ENCODE peak calls at places on chromosomes 2 and 18, in ten cellular contexts. D is T-cell; B is psoas muscle; A is GM13976; P is M059J; F is aorta; V is sciatic nerve; O is G401; R is activated T-helper 1 cell treated with anti-CD3 and anti-CD28 coated beads, Interleukin-2, amount 50 U/mL, for 16 hours; T is AG08396. L is an unnamed sample.

GRCh38 chr2:52327641-52328040 is 1295.7 kb upstream of the NRXN1 start:
- DNase-seq in A (no peak), T (no peak), B (no peak), F (no peak), O (no peak), D (no peak), V (no peak), P (no peak), R (no peak), L (no peak)

GRCh38 chr2:190088917-190089316 is 26.4 kb upstream of the MSTN start:
- DNase-seq in B (peak; percentile 19), F (no peak), R (no peak), A (peak; percentile 34), O (peak; percentile 53), T (peak; percentile 32), P (peak; percentile 67), V (peak; percentile 59), D (peak; percentile 19), L (no peak)

GRCh38 chr18:58682429-58683069 is 11.3 kb downstream of the MALT1 start:
- DNase-seq in P (peak; percentile 97), T (peak; percentile 69), A (no peak), R (no peak), B (peak; percentile 35), F (peak; percentile 65), D (no peak), V (peak; percentile 66), O (peak; percentile 12), L (peak; percentile 63)

GRCh38 chr2:142693171-142693950 is 184.1 kb upstream of the KYNU start:
- DNase-seq in R (no peak), F (no peak), B (no peak), D (no peak), O (no peak), A (no peak), V (no peak), T (no peak), P (peak; percentile 6), L (no peak)

GRCh38 chr2:184654945-184655344 is 56.6 kb downstream of the ZNF804A start:
- DNase-seq in P (peak; percentile 43), T (peak; percentile 56), R (no peak), B (no peak), F (no peak), V (no peak), A (no peak), O (no peak), D (no peak), L (no peak)

GRCh38 chr2:182055993-182056392 is 70.3 kb downstream of the PPP1R1C start:
- DNase-seq in R (no peak), T (no peak), D (no peak), P (no peak), O (no peak), F (no peak), B (no peak), A (no peak), V (no peak), L (no peak)

GRCh38 chr18:46416706-46417638 is 240.0 kb downstream of the LOXHD1 start:
- DNase-seq in P (peak; percentile 43), R (no peak), O (no peak), A (no peak), T (no peak), D (no peak), V (no peak), F (no peak), B (no peak), L (no peak)

GRCh38 chr2:64288321-64288931 is 144.2 kb upstream of the PELI1 start:
- DNase-seq in P (peak; percentile 7), A (no peak), O (no peak), B (no peak), T (peak; percentile 55), F (no peak), V (no peak), R (no peak), D (no peak), L (no peak)

GRCh38 chr2:156329922-156330726 is 2.4 kb downstream of the NR4A2 start:
- DNase-seq in B (no peak), O (peak; percentile 14), R (no peak), T (no peak), F (peak; percentile 37), V (peak; percentile 57), A (peak; percentile 22), P (no peak), D (no peak), L (no peak)

GRCh38 chr2:79630060-79630459 is 117.2 kb downstream of the CTNNA2 start:
- DNase-seq in T (no peak), V (no peak), P (peak; percentile 6), F (no peak), B (no peak), R (no peak), D (no peak), O (no peak), A (no peak), L (no peak)

GRCh38 chr18:23719634-23720201 is 30.5 kb downstream of the LAMA3 start:
- DNase-seq in O (no peak), F (peak; percentile 65), P (peak; percentile 99), D (no peak), A (no peak), T (peak; percentile 88), B (peak; percentile 28), R (no peak), V (no peak), L (no peak)

GRCh38 chr18:42936289-42936688 is 179.2 kb downstream of the RIT2 start:
- DNase-seq in P (no peak), T (no peak), R (no peak), O (no peak), A (no peak), D (no peak), F (no peak), B (no peak), V (no peak), L (no peak)

GRCh38 chr2:147082850-147083522 is 761.8 kb upstream of the ACVR2A start:
- DNase-seq in O (peak; percentile 64), B (no peak), V (no peak), F (no peak), A (peak; percentile 31), P (peak; percentile 44), T (peak; percentile 9), D (peak; percentile 11), R (peak; percentile 8), L (no peak)

GRCh38 chr2:198314559-198315153 is 510.3 kb downstream of the PLCL1 start:
- DNase-seq in A (no peak), P (peak; percentile 53), R (no peak), F (no peak), O (peak; percentile 60), T (peak; percentile 25), V (no peak), B (no peak), D (no peak), L (no peak)

GRCh38 chr2:208112969-208113368 is 11.4 kb downstream of the CRYGD start:
- DNase-seq in O (no peak), F (no peak), T (no peak), V (no peak), A (no peak), P (no peak), R (no peak), B (no peak), D (no peak), L (no peak)

GRCh38 chr2:242029422-242030225 is 160.1 kb downstream of the RTP5 start:
- DNase-seq in F (peak; percentile 19), B (no peak), V (peak; percentile 45), D (no peak), P (no peak), A (no peak), O (no peak), T (no peak), R (no peak), L (no peak)

GRCh38 chr2:191710411-191710900 is 32.5 kb downstream of the NABP1 start:
- DNase-seq in V (no peak), R (no peak), A (no peak), B (no peak), P (peak; percentile 81), O (no peak), T (peak; percentile 52), F (no peak), D (no peak), L (no peak)

GRCh38 chr2:54569745-54570296 is 113.7 kb downstream of the SPTBN1 start:
- DNase-seq in T (no peak), F (no peak), P (no peak), B (no peak), R (no peak), A (no peak), V (no peak), D (no peak), O (no peak), L (no peak)

GRCh38 chr18:24685232-24685959 is 225.0 kb downstream of the HRH4 start:
- DNase-seq in A (no peak), F (no peak), R (no peak), P (no peak), T (no peak), D (no peak), O (no peak), V (no peak), B (no peak), L (no peak)

GRCh38 chr2:109663721-109664120 is 49.6 kb downstream of the SOWAHC start:
- DNase-seq in T (no peak), B (peak; percentile 44), O (peak; percentile 94), F (peak; percentile 85), A (no peak), V (peak; percentile 75), D (no peak), R (no peak), P (peak; percentile 72), L (peak; percentile 57)